ENCODE peak calls at places on chromosome 21, in ten cellular contexts. I is left lung, F is colonic mucosa, G is endothelial cell of umbilical vein, W is AG04450, E is retinal pigment epithelial cell, H is AG04449, V is cardiac muscle cell, K is psoas muscle, N is left ventricle myocardium inferior. O is an unnamed sample.
A peak's percentile ranks its signal among the peaks of the same experiment; 100 is the strongest.

GRCh38 chr21:34509151-34509550 is 2.9 kb downstream of the KCNE1 start:
- DNase-seq in K (no peak), H (no peak), E (no peak), W (no peak), N (no peak), G (no peak), V (no peak), F (no peak), I (no peak), O (no peak)

GRCh38 chr21:45974073-45975016 is 7.2 kb upstream of the COL6A1 start:
- DNase-seq in K (peak; percentile 80), N (peak; percentile 70), E (no peak), V (no peak), G (peak; percentile 42), W (no peak), I (peak; percentile 45), H (no peak), F (no peak), O (peak; percentile 90)

GRCh38 chr21:46068516-46069079 is 29.3 kb upstream of the COL6A2 start:
- DNase-seq in I (no peak), G (no peak), N (no peak), F (no peak), W (no peak), E (no peak), H (no peak), K (no peak), V (no peak), O (no peak)

GRCh38 chr21:17002628-17003027 is 510.2 kb upstream of the CXADR start:
- DNase-seq in K (no peak), N (no peak), G (no peak), I (no peak), F (no peak), E (no peak), H (no peak), V (no peak), W (no peak), O (peak; percentile 5)

GRCh38 chr21:37219766-37220432 is 47.2 kb downstream of the VPS26C start:
- DNase-seq in N (no peak), G (no peak), E (no peak), K (no peak), F (no peak), I (no peak), H (no peak), V (no peak), W (no peak), O (no peak)

GRCh38 chr21:46425566-46425965 is 33.1 kb upstream of the DIP2A start:
- DNase-seq in E (no peak), W (no peak), K (peak; percentile 58), N (no peak), G (no peak), I (no peak), H (no peak), F (no peak), V (no peak), O (no peak)

GRCh38 chr21:45869121-45870007 is 112.2 kb upstream of the COL6A1 start:
- DNase-seq in W (no peak), F (no peak), K (no peak), G (no peak), E (no peak), V (no peak), N (no peak), I (no peak), H (no peak), O (no peak)

GRCh38 chr21:32624726-32625125 is 12.5 kb upstream of the CFAP298 start:
- DNase-seq in W (no peak), V (no peak), G (no peak), H (no peak), N (no peak), K (no peak), F (no peak), E (no peak), I (no peak), O (peak; percentile 40)

GRCh38 chr21:25759573-25759972 is 24.8 kb downstream of the GABPA start:
- DNase-seq in E (no peak), V (no peak), H (no peak), K (no peak), N (no peak), W (no peak), I (no peak), G (no peak), F (no peak), O (peak; percentile 1)

GRCh38 chr21:46122241-46122671 is 24.3 kb downstream of the COL6A2 start:
- DNase-seq in V (no peak), H (no peak), K (no peak), N (peak; percentile 14), E (no peak), F (no peak), G (no peak), I (peak; percentile 23), W (no peak), O (peak; percentile 75)

GRCh38 chr21:34179204-34179935 is 106.0 kb downstream of the MRPS6 start:
- DNase-seq in I (no peak), F (no peak), K (no peak), E (no peak), N (no peak), V (no peak), W (no peak), G (no peak), H (no peak), O (no peak)

GRCh38 chr21:17732306-17732705 is 86.8 kb downstream of the C21orf91 start:
- DNase-seq in H (no peak), N (no peak), G (peak; percentile 62), V (no peak), I (no peak), E (no peak), K (no peak), F (no peak), W (no peak), O (peak; percentile 26)

GRCh38 chr21:45262616-45263015 is 25.1 kb downstream of the POFUT2 start:
- DNase-seq in V (no peak), H (no peak), W (no peak), G (no peak), K (no peak), F (peak; percentile 35), E (no peak), N (no peak), I (peak; percentile 28), O (no peak)

GRCh38 chr21:33492571-33492970 is 1.1 kb upstream of the DNAJC28 start:
- DNase-seq in I (no peak), V (no peak), W (no peak), N (no peak), G (no peak), H (no peak), F (no peak), K (no peak), E (no peak), O (peak; percentile 86)

GRCh38 chr21:42527489-42528158 is 14.0 kb downstream of the SLC37A1 start:
- DNase-seq in E (no peak), K (no peak), N (no peak), I (peak; percentile 10), G (no peak), W (no peak), H (no peak), V (no peak), F (no peak), O (no peak)
- H3K4me3 ChIP-seq in E (no peak overlapping the region), K (peak overlapping the region; percentile 42), N (peak overlapping the region; percentile 45), I (peak overlapping the region; percentile 2), G (no peak overlapping the region), W (no peak overlapping the region), H (no peak overlapping the region), V (no peak overlapping the region), F (no peak overlapping the region), O (no peak overlapping the region)

DNA sequence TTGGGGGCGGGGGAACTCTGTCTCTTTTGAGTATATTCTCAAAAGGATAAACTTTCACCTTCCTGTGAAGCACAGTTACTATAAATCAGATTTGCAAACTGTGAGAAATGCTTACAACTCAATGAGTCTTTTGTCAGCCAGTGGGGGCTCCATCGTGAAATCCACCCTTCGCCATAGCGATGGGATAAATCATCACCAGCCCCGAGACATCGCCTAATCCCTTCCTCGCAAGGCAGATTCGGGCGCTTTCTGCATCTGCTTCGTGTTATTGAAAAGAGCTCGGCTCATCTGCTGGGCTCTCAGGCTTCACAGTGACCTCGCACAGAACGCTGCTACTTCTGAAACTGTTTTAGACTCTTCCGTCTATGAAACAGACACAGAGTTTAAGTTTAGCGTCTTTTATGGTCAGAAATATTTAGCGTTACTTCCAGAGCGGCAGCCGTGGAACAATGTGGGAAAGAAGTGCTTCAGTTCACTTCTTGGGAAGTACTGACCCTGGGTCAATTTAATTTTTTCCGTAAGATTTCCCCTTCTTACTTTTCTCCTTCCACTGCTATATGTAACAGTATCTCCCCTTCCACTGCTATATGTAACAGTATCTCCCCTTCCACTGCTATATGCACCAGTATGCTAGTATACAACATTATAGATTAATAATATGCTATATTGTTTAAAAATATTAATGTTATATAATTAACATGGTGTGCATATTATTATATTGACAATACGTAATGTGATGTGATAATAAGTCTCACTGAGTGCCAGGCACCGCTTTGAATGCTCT is 69.5 kb upstream of the ERG start:
- DNase-seq in K (no peak), I (no peak), V (no peak), G (no peak), H (no peak), N (no peak), E (peak; percentile 82), W (peak; percentile 4), F (no peak), O (peak; percentile 67)
- TF ChIP-seq CTCF in K (no peak), I (no peak), V (no peak), G (no peak), H (no peak), N (no peak), E (no peak), W (no peak), F (no peak), O (no peak)

GRCh38 chr21:43938751-43939442 is 73.2 kb upstream of the TRAPPC10 start:
- DNase-seq in H (no peak), I (peak; percentile 79), W (peak; percentile 11), G (peak; percentile 68), K (peak; percentile 86), E (peak; percentile 60), V (peak; percentile 81), N (peak; percentile 84), F (peak; percentile 86), O (peak; percentile 68)
- H3K4me3 ChIP-seq in H (peak overlapping the region; percentile 45), I (peak overlapping the region; percentile 33), W (peak overlapping the region; percentile 36), G (peak overlapping the region; percentile 27), K (peak overlapping the region; percentile 58), E (peak overlapping the region; percentile 50), V (no peak overlapping the region), N (peak overlapping the region; percentile 62), F (peak overlapping the region; percentile 34), O (no peak overlapping the region)

GRCh38 chr21:29145837-29146453 is 15.5 kb downstream of the MAP3K7CL start:
- DNase-seq in I (no peak), H (no peak), W (no peak), K (no peak), N (no peak), E (no peak), V (no peak), G (peak; percentile 34), F (no peak), O (no peak)

GRCh38 chr21:29146726-29147125 is 16.3 kb downstream of the MAP3K7CL start:
- DNase-seq in H (no peak), N (no peak), W (no peak), I (no peak), E (no peak), F (no peak), G (peak; percentile 10), K (no peak), V (no peak), O (no peak)

GRCh38 chr21:29144736-29145353 is 14.4 kb downstream of the MAP3K7CL start:
- DNase-seq in W (no peak), E (no peak), I (no peak), F (no peak), V (no peak), N (no peak), K (no peak), G (no peak), H (no peak), O (peak; percentile 47)

GRCh38 chr21:29148535-29148934 is 18.1 kb downstream of the MAP3K7CL start:
- DNase-seq in F (no peak), E (no peak), I (no peak), K (no peak), V (no peak), G (no peak), H (peak; percentile 53), W (no peak), N (no peak), O (peak; percentile 64)

GRCh38 chr21:29145354-29145782 is 14.9 kb downstream of the MAP3K7CL start:
- DNase-seq in F (no peak), V (no peak), G (peak; percentile 96), E (no peak), H (peak; percentile 57), I (no peak), K (peak; percentile 63), N (no peak), W (peak; percentile 73), O (peak; percentile 91)
- TF ChIP-seq CTCF in F (no peak), V (no peak), G (no peak), E (no peak), H (no peak), I (no peak), K (no peak), N (no peak), W (no peak), O (no peak)